ENCODE peak calls at places on chromosomes 3 and 15, in four cellular contexts. X is IMR-90, P is H9, I is mesendoderm. O is an unnamed sample.

GRCh38 chr3:50508821-50509220 is 5.4 kb upstream of the CACNA2D2 start:
- DNase-seq in X (no peak), P (no peak), I (no peak), O (no peak)

GRCh38 chr3:93843981-93844380 is 129.7 kb downstream of the PROS1 start:
- DNase-seq in X (peak; percentile 76), P (no peak), I (peak; percentile 43), O (no peak)

GRCh38 chr15:71752604-71753289 is 57.6 kb upstream of the NR2E3 start:
- DNase-seq in X (peak; percentile 94), P (peak; percentile 44), I (peak; percentile 60), O (peak; percentile 18)

GRCh38 chr15:59691194-59691805 is 2.2 kb upstream of the BNIP2 start:
- DNase-seq in X (peak; percentile 58), P (no peak), I (peak; percentile 23), O (no peak)

GRCh38 chr3:111706527-111706926 is 111.4 kb upstream of the ZBED2 start:
- DNase-seq in X (no peak), P (no peak), I (no peak), O (no peak)

GRCh38 chr3:51319271-51319670 is 65.8 kb upstream of the MANF start:
- DNase-seq in X (peak; percentile 16), P (no peak), I (no peak), O (no peak)

GRCh38 chr3:58102976-58103447 is 94.8 kb downstream of the FLNB start:
- DNase-seq in X (no peak), P (no peak), I (no peak), O (no peak)

GRCh38 chr15:64386291-64386690 is 1.3 kb upstream of the TRIP4 start:
- DNase-seq in X (no peak), P (no peak), I (no peak), O (no peak)

GRCh38 chr3:30660128-30660525 is 53.7 kb downstream of the TGFBR2 start:
- DNase-seq in X (no peak), P (no peak), I (no peak), O (no peak)

GRCh38 chr3:129602730-129603560 is 3.5 kb downstream of the PLXND1 start:
- DNase-seq in X (peak; percentile 95), P (peak; percentile 79), I (peak; percentile 88), O (no peak)

GRCh38 chr3:81632659-81633058 is 128.8 kb downstream of the GBE1 start:
- DNase-seq in X (no peak), P (no peak), I (no peak), O (no peak)
- H4K8ac ChIP-seq in X (no peak overlapping the region), P (no peak overlapping the region), I (no peak overlapping the region), O (no peak overlapping the region)

GRCh38 chr3:114384558-114384903 is 90.7 kb downstream of the TIGIT start:
- DNase-seq in X (no peak), P (no peak), I (no peak), O (no peak)
- H2BK15ac ChIP-seq in X (peak overlapping the region; percentile 44), P (no peak overlapping the region), I (no peak overlapping the region), O (no peak overlapping the region)

GRCh38 chr15:83745771-83746170 is 91.8 kb downstream of the ADAMTSL3 start:
- DNase-seq in X (no peak), P (no peak), I (no peak), O (no peak)

GRCh38 chr15:83747718-83748110 is 93.8 kb downstream of the ADAMTSL3 start:
- DNase-seq in X (no peak), P (no peak), I (no peak), O (no peak)

GRCh38 chr15:83746231-83746630 is 92.3 kb downstream of the ADAMTSL3 start:
- DNase-seq in X (no peak), P (no peak), I (no peak), O (no peak)

DNA sequence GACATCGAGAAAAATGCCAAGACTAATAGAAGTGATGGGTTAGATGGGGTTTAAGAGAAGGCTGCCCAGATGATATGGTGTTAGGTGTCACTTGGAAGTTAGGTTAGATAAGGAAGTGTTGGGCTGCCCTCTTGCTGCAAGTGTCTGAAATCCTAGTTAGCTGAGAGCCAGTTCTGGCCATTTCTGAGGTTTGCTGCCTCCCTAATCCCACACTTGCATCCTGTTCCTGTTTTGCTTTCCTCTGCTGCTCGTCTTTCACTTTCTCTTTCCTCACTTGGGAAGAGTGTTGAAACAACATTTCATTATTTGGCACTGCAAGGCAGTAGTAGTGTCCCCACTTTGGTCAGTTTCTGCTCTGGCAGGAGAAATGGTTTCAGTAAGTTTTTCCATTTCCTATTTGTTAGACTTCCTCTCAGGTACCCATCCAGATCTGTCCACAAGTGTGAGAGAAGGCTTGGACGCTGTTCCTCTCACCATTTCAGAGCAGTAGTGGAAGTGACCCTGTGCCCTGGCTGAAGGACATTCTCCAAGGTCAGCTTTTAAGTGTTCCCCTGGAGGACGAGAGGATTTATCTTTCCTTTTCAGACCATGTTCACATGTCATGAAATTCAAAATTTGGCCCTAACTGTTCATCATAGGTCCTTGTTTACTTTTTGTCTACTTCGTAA is 93.3 kb downstream of the ADAMTSL3 start:
- DNase-seq in X (peak; percentile 10), P (peak; percentile 42), I (peak; percentile 69), O (no peak)
- H3K27ac ChIP-seq in X (no peak overlapping the region), P (no peak overlapping the region), I (no peak overlapping the region), O (no peak overlapping the region)

DNA sequence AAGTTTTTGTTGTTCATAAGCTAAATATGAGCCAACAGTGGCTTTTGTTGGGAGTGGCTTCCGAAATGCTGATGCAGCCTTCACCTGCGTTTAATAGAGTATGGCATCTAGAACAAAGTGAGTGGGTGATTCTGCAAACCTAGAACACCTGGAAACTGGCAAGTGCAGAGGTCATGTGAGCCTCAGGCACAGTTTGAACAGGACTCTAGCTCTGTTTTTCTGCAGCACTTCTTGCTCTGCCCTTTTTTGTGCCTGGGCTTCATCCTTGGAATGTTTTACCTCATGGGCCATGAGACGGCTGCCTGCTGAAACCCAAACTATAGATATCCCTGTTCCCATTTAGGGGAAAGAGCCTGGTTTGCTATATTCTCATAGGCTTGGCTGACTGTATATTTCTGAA is 73.5 kb downstream of the LPP start:
- DNase-seq in X (no peak), P (no peak), I (no peak), O (no peak)
- H4K8ac ChIP-seq in X (no peak overlapping the region), P (no peak overlapping the region), I (no peak overlapping the region), O (no peak overlapping the region)

O was measured in neuronal stem cell.